ENCODE peak calls at places on chromosome 17, in seven cellular contexts. L is CD8-positive, alpha-beta T cell; Y is stimulated activated CD4-positive, alpha-beta T cell treated with anti-CD3 and anti-CD28 coated beads, Interleukin-12 subunit alpha, Interleukin-12 subunit beta, amount 100 ng/mL, for 48 hours; J is GM23248; R is stimulated activated CD8-positive, alpha-beta memory T cell treated with anti-CD3 and anti-CD28 coated beads, Interleukin-2, amount 100 ng/mL, for 1 hour; C is lower leg skin; S is posterior vena cava. K is an unnamed sample.
A peak's percentile ranks its signal among the peaks of the same experiment; 100 is the strongest.

GRCh38 chr17:63290784-63291183 is 155.3 kb downstream of the CYB561 start:
- DNase-seq in L (no peak), Y (no peak), J (no peak), R (no peak), C (no peak), S (no peak), K (no peak)

GRCh38 chr17:74852237-74853047 is 7.2 kb downstream of the GRIN2C start:
- DNase-seq in L (peak; percentile 51), Y (peak; percentile 48), J (peak; percentile 45), R (no peak), C (no peak), S (no peak), K (no peak)

GRCh38 chr17:19703776-19704371 is 12.5 kb downstream of the SLC47A2 start:
- DNase-seq in L (no peak), Y (no peak), J (no peak), R (no peak), C (peak; percentile 77), S (peak; percentile 73), K (no peak)

GRCh38 chr17:32610027-32610650 is 123.3 kb downstream of the CDK5R1 start:
- DNase-seq in L (no peak), Y (no peak), J (no peak), R (no peak), C (no peak), S (no peak), K (no peak)

GRCh38 chr17:42760652-42761581 is at the start of gene RAMP2:
- DNase-seq in L (peak; percentile 19), Y (no peak), J (peak; percentile 60), R (no peak), C (peak; percentile 89), S (peak; percentile 81), K (no peak)

GRCh38 chr17:56478836-56479447 is 114.6 kb upstream of the NOG start:
- DNase-seq in L (no peak), Y (no peak), J (peak; percentile 35), R (no peak), C (no peak), S (no peak), K (peak; percentile 13)

GRCh38 chr17:76710863-76711611 is at the start of gene MXRA7:
- DNase-seq in L (peak; percentile 77), Y (no peak), J (peak; percentile 91), R (peak; percentile 31), C (peak; percentile 93), S (peak; percentile 92), K (peak; percentile 65)

GRCh38 chr17:3888343-3889171 is 4.3 kb downstream of the CAMKK1 start:
- DNase-seq in L (no peak), Y (no peak), J (peak; percentile 99), R (no peak), C (peak; percentile 96), S (peak; percentile 94), K (peak; percentile 94)

GRCh38 chr17:81207610-81208581 is 14.9 kb downstream of the CEP131 start:
- DNase-seq in L (no peak), Y (no peak), J (peak; percentile 9), R (no peak), C (no peak), S (no peak), K (no peak)

GRCh38 chr17:17694229-17695081 is 13.2 kb downstream of the RAI1 start:
- DNase-seq in L (peak; percentile 76), Y (peak; percentile 54), J (peak; percentile 85), R (peak; percentile 34), C (peak; percentile 95), S (peak; percentile 91), K (peak; percentile 55)

GRCh38 chr17:67032985-67033384 is 11.4 kb upstream of the CACNG1 start:
- DNase-seq in L (no peak), Y (no peak), J (no peak), R (no peak), C (no peak), S (no peak), K (no peak)

GRCh38 chr17:29138184-29138955 is 41.8 kb downstream of the MYO18A start:
- DNase-seq in L (peak; percentile 55), Y (peak; percentile 63), J (peak; percentile 71), R (no peak), C (no peak), S (no peak), K (no peak)

GRCh38 chr17:32625971-32626370 is 139.2 kb downstream of the CDK5R1 start:
- DNase-seq in L (no peak), Y (no peak), J (no peak), R (no peak), C (no peak), S (no peak), K (no peak)

GRCh38 chr17:16446338-16446983 is 31.1 kb downstream of the TRPV2 start:
- DNase-seq in L (no peak), Y (no peak), J (no peak), R (no peak), C (no peak), S (no peak), K (no peak)

GRCh38 chr17:17103160-17103559 is 60.9 kb downstream of the MPRIP start:
- DNase-seq in L (no peak), Y (no peak), J (no peak), R (no peak), C (no peak), S (no peak), K (no peak)

GRCh38 chr17:80096531-80097306 is 4.7 kb upstream of the GAA start:
- DNase-seq in L (no peak), Y (no peak), J (no peak), R (no peak), C (peak; percentile 60), S (no peak), K (no peak)

GRCh38 chr17:47305302-47305923 is 18.3 kb upstream of the EFCAB13 start:
- DNase-seq in L (no peak), Y (no peak), J (peak; percentile 89), R (no peak), C (no peak), S (no peak), K (peak; percentile 98)

GRCh38 chr17:56009795-56010715 is 143.2 kb upstream of the ANKFN1 start:
- DNase-seq in L (no peak), Y (no peak), J (no peak), R (no peak), C (no peak), S (no peak), K (no peak)

GRCh38 chr17:56203430-56203829 is 50.2 kb downstream of the ANKFN1 start:
- DNase-seq in L (no peak), Y (no peak), J (peak; percentile 9), R (no peak), C (no peak), S (no peak), K (peak; percentile 7)

GRCh38 chr17:14205992-14206461 is 30.6 kb downstream of the CDRT15 start:
- DNase-seq in L (peak; percentile 76), Y (peak; percentile 40), J (no peak), R (peak; percentile 44), C (peak; percentile 89), S (no peak), K (no peak)

GRCh38 chr17:40442392-40443195 is 656 bp upstream of the IGFBP4 start:
- DNase-seq in L (no peak), Y (no peak), J (peak; percentile 72), R (no peak), C (no peak), S (peak; percentile 92), K (no peak)

GRCh38 chr17:78655251-78655940 is 78.2 kb upstream of the DNAH17 start:
- DNase-seq in L (no peak), Y (no peak), J (no peak), R (no peak), C (no peak), S (peak; percentile 42), K (no peak)

GRCh38 chr17:83002118-83002805 is 77.1 kb upstream of the METRNL start:
- DNase-seq in L (no peak), Y (no peak), J (no peak), R (no peak), C (no peak), S (no peak), K (no peak)

GRCh38 chr17:51366866-51367265 is 106.5 kb downstream of the UTP18 start:
- DNase-seq in L (no peak), Y (no peak), J (no peak), R (no peak), C (no peak), S (no peak), K (no peak)

K was measured in AG10803.